ENCODE peak calls at places on chromosomes 11 and 22, in six cellular contexts. I is stomach, J is cardiac fibroblast, G is right lobe of liver, N is A549, P is MM.1S. B is an unnamed sample.

GRCh38 chr11:89293966-89294679 is 116.4 kb downstream of the TYR start:
- DNase-seq in G (no peak), I (no peak), N (no peak), J (peak), P (no peak), B (peak)

GRCh38 chr22:27613099-27614089 is 188.2 kb downstream of the MN1 start:
- DNase-seq in G (no peak), N (no peak), I (no peak), J (no peak), P (no peak), B (no peak)

GRCh38 chr11:125165664-125166346 is 1.3 kb downstream of the PKNOX2 start:
- DNase-seq in G (no peak), J (peak), P (no peak), N (no peak), I (no peak), B (peak)

GRCh38 chr11:96016978-96017502 is 93.1 kb upstream of the MTMR2 start:
- DNase-seq in P (no peak), J (no peak), G (no peak), I (no peak), N (no peak), B (no peak)

GRCh38 chr11:9755561-9755960 is 91.7 kb downstream of the SWAP70 start:
- DNase-seq in G (no peak), N (no peak), J (peak), P (no peak), I (no peak), B (peak)

GRCh38 chr11:31655483-31655882 is 145.9 kb downstream of the ELP4 start:
- DNase-seq in P (no peak), G (no peak), I (no peak), J (peak), N (peak), B (peak)

GRCh38 chr11:134542401-134543143 is 130.5 kb upstream of the B3GAT1 start:
- DNase-seq in J (no peak), P (no peak), G (no peak), I (no peak), N (no peak), B (no peak)

GRCh38 chr11:36360833-36361232 is 64.7 kb downstream of the PRR5L start:
- DNase-seq in N (no peak), G (no peak), P (no peak), J (peak), I (no peak), B (peak)

GRCh38 chr22:44225091-44225689 is 44.5 kb downstream of the PARVG start:
- DNase-seq in P (no peak), N (no peak), J (no peak), I (no peak), G (no peak), B (no peak)
- TF ChIP-seq CTCF in P (no peak), N (no peak), J (no peak), I (no peak), G (no peak), B (no peak)

DNA sequence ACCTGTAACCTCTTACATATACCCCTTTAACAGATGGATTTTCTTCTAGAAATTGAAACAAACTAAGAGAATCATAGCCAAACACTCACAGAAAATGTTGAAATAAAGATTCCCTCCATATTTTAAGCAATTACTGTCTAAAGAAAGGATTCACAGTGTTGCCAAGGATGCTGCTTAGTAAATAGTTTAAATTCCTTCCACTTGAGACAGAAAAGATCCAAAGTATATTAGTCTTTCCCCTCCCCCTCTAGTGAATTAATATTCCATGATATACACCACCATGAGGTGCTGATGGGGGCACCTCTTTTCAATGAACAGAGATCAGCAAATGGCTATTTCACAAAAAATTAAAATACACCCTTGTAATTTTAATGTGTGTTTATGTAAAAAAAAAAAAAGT is 186.8 kb downstream of the SOX6 start:
- DNase-seq in P (no peak), J (peak), I (no peak), G (no peak), N (no peak), B (no peak)
- H3K4me3 ChIP-seq in P (no peak), J (no peak), I (no peak), G (no peak), N (no peak), B (no peak)

DNA sequence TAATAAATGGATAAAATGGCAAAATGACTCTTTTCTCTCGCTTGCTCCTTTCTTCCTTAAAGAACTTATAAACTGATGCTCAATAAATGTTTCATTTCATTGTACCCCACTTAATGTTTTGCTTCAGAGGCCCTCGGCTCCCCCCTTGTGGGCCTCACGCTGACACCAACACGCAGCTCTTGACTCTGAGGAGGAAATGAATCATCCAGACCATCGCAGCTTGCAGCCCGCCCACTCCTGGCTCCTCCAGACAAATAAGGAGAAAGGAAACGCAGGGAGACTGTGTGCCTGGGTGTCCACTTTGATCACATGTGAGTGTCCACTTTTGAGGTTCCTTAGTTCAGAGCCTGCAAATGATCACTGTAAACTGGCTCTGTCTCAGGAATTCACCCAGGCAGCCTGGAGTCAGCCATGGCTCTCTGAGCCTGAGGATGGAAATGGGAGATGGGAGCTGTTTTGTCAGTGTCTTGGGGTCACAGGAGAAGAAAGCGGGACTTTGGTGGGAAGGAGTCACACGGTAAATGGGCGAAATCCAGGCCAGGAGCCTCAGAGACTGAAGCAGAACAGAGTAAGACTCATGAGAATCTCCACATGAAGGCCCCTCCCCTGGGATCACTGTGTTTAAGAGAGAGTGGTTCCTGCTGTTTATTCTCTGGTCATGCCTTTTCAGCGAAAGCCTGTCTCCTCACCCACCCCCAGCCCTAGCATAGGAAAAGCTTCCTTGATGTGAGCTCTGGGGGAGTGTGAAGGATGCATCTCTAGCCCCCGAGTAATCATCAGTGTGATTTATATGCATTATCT is 96.5 kb downstream of the CWC15 start:
- DNase-seq in G (peak), N (peak), J (peak), P (no peak), I (no peak), B (peak)
- TF ChIP-seq CTCF in G (peak), N (peak), J (no peak), P (no peak), I (no peak), B (peak)

DNA sequence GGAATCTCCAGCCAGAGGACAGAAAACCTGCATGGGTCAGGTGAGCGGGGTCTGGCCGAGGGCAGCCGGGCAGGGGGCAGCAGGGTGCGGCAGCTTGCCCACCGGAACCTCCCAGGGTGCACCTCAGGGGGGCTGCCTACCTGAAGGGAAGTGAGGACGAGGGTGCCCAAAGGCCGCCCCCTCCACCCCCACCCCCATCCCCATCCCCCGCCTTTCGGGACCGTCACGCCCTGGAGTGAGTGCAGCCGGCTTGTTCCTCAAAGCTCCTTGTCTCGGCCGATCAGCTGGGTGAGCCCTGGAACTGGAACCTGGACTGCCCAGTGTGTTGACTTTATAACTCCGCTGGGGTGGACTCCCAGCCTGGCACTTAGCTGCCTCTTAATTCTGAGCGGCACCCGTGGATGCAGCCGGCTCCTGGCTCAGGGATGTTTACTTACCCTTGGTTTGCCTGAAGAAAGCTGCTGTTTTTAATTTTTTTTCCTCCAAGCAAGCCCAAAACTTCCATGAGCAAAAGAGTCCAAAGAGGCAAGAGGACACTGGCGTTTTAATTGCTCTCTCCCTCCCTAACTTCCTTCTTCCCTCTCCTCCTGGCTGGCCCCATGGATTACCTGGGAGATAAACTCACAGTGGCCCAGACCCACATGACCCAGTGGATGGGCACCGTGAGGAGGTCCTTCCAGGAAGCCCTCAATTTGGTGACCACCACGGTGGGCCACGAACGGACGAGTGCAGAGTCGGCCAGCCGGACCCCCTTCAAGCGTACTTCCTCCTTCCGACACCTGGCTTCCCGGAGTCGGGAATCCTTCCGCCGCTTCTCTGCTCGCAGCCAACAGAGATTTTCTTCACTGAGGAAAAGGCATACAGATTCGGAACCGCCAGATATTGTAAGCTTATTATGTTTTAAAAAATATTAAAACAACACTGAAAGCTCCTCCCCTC is 87.8 kb upstream of the CRYBB3 start:
- DNase-seq in G (peak), P (no peak), J (no peak), N (no peak), I (peak), B (no peak)
- H3K4me3 ChIP-seq in G (peak), P (peak), J (peak), N (peak), I (peak), B (peak)

GRCh38 chr11:69377953-69378302 is 84.0 kb downstream of the MYEOV start:
- DNase-seq in G (no peak), P (no peak), J (no peak), I (no peak), N (no peak), B (no peak)
- TF ChIP-seq CTCF in G (no peak), P (no peak), J (no peak), I (no peak), N (no peak), B (no peak)

DNA sequence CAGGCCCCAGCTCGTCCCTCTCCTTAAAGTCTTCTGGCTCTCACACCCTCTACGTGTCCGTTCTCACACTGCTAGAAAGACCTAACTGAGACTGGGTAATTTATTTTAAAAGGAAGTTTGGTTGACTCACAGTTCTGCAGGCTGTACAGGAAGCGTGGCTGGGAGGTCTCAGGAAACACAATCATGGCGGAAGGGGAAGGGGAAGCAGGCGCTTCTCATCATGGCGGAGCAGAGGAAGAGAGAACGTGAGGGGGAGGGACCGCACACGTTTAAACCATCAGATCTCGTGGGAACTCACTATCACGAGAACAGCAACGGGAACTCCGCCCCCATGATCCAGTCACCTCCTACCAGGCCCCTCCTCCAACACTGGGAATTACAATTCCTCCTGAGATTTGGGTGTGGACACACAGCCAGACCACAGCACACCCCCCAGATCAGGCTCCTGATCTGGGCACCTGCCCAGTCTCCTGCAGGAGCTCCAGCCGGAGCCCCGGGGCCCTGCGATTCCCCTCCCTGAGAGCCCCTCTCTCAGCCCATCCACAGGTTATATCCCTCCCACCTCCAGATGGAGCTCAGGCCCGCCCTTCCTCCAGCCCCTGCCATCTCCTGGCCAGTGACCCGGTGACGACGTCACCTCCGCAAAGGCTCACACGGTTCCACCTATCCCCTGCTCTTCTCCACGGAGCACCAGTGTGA is 170.2 kb downstream of the BRD1 start:
- DNase-seq in I (peak), P (peak), G (peak), N (no peak), J (no peak), B (no peak)
- H3K4me3 ChIP-seq in I (peak), P (peak), G (peak), N (no peak), J (no peak), B (no peak)

B was measured in astrocyte of the spinal cord.